ENCODE peak calls at places on chromosomes 12 and 14, in six cellular contexts. Z, N, P, Y, B and T are unnamed samples.

GRCh38 chr12:25670076-25671055 is 117.3 kb upstream of the LMNTD1 start:
- DNase-seq in Z (no peak), N (no peak), P (no peak), Y (no peak), B (no peak), T (no peak)

GRCh38 chr14:74941676-74942097 is 13.7 kb downstream of the PGF start:
- DNase-seq in Z (peak; percentile 53), N (no peak), P (no peak), Y (no peak), B (no peak), T (peak; percentile 85)

GRCh38 chr14:41403360-41403759 is 203.3 kb upstream of the LRFN5 start:
- DNase-seq in Z (no peak), N (no peak), P (no peak), Y (no peak), B (no peak), T (no peak)

GRCh38 chr14:102591372-102591943 is 991 bp upstream of the RCOR1 start:
- DNase-seq in Z (peak; percentile 39), N (no peak), P (peak; percentile 47), Y (no peak), B (peak; percentile 28), T (peak; percentile 51)

GRCh38 chr12:70756118-70756517 is 118.9 kb upstream of the PTPRB start:
- DNase-seq in Z (peak; percentile 10), N (no peak), P (no peak), Y (no peak), B (no peak), T (no peak)

GRCh38 chr14:94517641-94518257 is 8.5 kb upstream of the SERPINA12 start:
- DNase-seq in Z (no peak), N (peak; percentile 77), P (peak; percentile 26), Y (no peak), B (no peak), T (no peak)

GRCh38 chr12:53569174-53569557 is 57.0 kb downstream of the ATF7 start:
- DNase-seq in Z (no peak), N (no peak), P (no peak), Y (no peak), B (no peak), T (no peak)

GRCh38 chr14:104681689-104682074 is 7.7 kb upstream of the INF2 start:
- DNase-seq in Z (peak; percentile 91), N (peak; percentile 46), P (peak; percentile 72), Y (no peak), B (peak; percentile 92), T (peak; percentile 93)

GRCh38 chr12:108609535-108610335 is 11.9 kb upstream of the TMEM119 start:
- DNase-seq in Z (no peak), N (no peak), P (peak; percentile 76), Y (no peak), B (peak; percentile 50), T (peak; percentile 83)

GRCh38 chr12:48985475-48985897 is 7.4 kb downstream of the WNT1 start:
- DNase-seq in Z (no peak), N (no peak), P (no peak), Y (no peak), B (no peak), T (peak; percentile 68)

GRCh38 chr12:92629349-92630065 is 73.3 kb upstream of the PLEKHG7 start:
- DNase-seq in Z (peak; percentile 26), N (no peak), P (peak; percentile 43), Y (no peak), B (peak; percentile 31), T (no peak)

GRCh38 chr12:15276088-15276698 is 46.1 kb upstream of the PTPRO start:
- DNase-seq in Z (peak; percentile 52), N (peak; percentile 11), P (peak; percentile 69), Y (peak; percentile 16), B (no peak), T (no peak)

GRCh38 chr14:62253931-62254330 is 491.7 kb downstream of the SNAPC1 start:
- DNase-seq in Z (no peak), N (no peak), P (no peak), Y (no peak), B (no peak), T (no peak)

GRCh38 chr14:87133073-87133815 is 859.7 kb downstream of the GALC start:
- DNase-seq in Z (no peak), N (no peak), P (peak; percentile 12), Y (no peak), B (no peak), T (peak; percentile 57)

GRCh38 chr12:28258998-28259397 is 68.7 kb downstream of the CCDC91 start:
- DNase-seq in Z (no peak), N (no peak), P (no peak), Y (no peak), B (no peak), T (no peak)

GRCh38 chr12:67515679-67516363 is 132.7 kb upstream of the DYRK2 start:
- DNase-seq in Z (no peak), N (no peak), P (no peak), Y (no peak), B (peak; percentile 57), T (no peak)

GRCh38 chr12:121934318-121934682 is 15.9 kb downstream of the CFAP251 start:
- DNase-seq in Z (no peak), N (no peak), P (no peak), Y (no peak), B (no peak), T (no peak)

GRCh38 chr12:30792648-30793499 is 38.1 kb upstream of the CAPRIN2 start:
- DNase-seq in Z (peak; percentile 31), N (peak; percentile 18), P (no peak), Y (peak; percentile 45), B (no peak), T (no peak)

GRCh38 chr14:100788517-100789365 is 37.2 kb upstream of the MEG3 start:
- DNase-seq in Z (no peak), N (peak; percentile 62), P (no peak), Y (no peak), B (no peak), T (peak; percentile 10)

GRCh38 chr12:613996-614726 is 49.1 kb downstream of the NINJ2 start:
- DNase-seq in Z (peak; percentile 45), N (peak; percentile 31), P (no peak), Y (no peak), B (peak; percentile 35), T (no peak)

GRCh38 chr14:105436891-105437722 is 17.5 kb downstream of the MTA1 start:
- DNase-seq in Z (no peak), N (no peak), P (no peak), Y (no peak), B (no peak), T (no peak)

GRCh38 chr12:95701275-95701674 is 89.3 kb downstream of the NTN4 start:
- DNase-seq in Z (peak; percentile 30), N (no peak), P (no peak), Y (no peak), B (no peak), T (no peak)

GRCh38 chr14:90454041-90455000 is 57.5 kb downstream of the CALM1 start:
- DNase-seq in Z (peak; percentile 95), N (peak; percentile 33), P (peak; percentile 28), Y (peak; percentile 57), B (peak; percentile 81), T (peak; percentile 81)

GRCh38 chr14:93301821-93302447 is 30.9 kb downstream of the BTBD7 start:
- DNase-seq in Z (no peak), N (no peak), P (no peak), Y (peak; percentile 34), B (no peak), T (no peak)

GRCh38 chr12:49061157-49061650 is 610 bp upstream of the KMT2D start:
- DNase-seq in Z (no peak), N (no peak), P (no peak), Y (no peak), B (no peak), T (no peak)

GRCh38 chr12:110613771-110614684 is at the start of gene TCTN1:
- DNase-seq in Z (peak; percentile 96), N (peak; percentile 87), P (peak; percentile 93), Y (peak; percentile 76), B (peak; percentile 95), T (peak; percentile 99)

DNA sequence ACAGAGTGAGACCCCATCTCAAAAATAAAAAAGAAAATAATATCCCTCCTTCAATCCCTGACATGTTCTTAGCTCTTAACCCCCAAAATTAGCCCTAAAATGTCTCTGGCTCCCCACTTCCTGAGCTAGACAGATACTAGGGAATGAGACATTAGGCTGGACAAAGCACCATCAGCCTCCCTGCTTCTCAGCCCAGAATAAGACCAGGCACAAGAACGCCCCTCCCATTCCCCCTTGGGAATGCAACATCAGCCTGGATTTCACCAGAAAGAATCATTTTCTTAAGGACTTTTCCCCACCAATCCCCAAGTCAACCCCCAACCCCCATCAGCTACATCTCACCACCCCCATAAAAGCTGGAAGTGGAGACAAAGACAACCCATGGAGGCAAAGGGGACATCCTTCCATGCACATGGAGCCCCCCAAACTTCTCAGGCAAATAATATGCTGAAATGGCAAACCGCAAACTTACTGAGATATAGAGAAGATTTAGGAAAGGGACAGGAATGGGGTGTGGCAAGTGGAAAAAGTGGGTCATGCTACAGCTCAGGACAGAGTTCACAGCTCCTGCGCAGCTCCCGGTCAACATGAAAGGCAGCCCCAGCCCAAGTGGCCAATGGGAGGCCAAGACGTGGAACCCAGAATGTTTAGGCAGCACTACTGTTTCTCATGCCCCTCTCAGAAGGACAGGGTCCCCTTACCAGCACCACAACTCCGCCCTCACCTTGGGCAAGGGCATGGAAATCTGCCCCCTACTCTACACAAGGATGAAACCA is 2.7 kb downstream of the CHD4 start:
- DNase-seq in Z (no peak), N (no peak), P (no peak), Y (no peak), B (no peak), T (no peak)
- H3K4me3 ChIP-seq in Z (peak overlapping the region; percentile 87), N (peak overlapping the region; percentile 71), P (peak overlapping the region; percentile 90), Y (no peak overlapping the region), B (peak overlapping the region; percentile 81), T (peak overlapping the region; percentile 80)

GRCh38 chr12:76346798-76347420 is 1.3 kb downstream of the BBS10 start:
- DNase-seq in Z (peak; percentile 72), N (peak; percentile 50), P (peak; percentile 55), Y (no peak), B (no peak), T (no peak)
- H3K27ac ChIP-seq in Z (peak overlapping the region; percentile 44), N (no peak overlapping the region), P (peak overlapping the region; percentile 95), Y (peak overlapping the region; percentile 86), B (no peak overlapping the region), T (no peak overlapping the region)

DNA sequence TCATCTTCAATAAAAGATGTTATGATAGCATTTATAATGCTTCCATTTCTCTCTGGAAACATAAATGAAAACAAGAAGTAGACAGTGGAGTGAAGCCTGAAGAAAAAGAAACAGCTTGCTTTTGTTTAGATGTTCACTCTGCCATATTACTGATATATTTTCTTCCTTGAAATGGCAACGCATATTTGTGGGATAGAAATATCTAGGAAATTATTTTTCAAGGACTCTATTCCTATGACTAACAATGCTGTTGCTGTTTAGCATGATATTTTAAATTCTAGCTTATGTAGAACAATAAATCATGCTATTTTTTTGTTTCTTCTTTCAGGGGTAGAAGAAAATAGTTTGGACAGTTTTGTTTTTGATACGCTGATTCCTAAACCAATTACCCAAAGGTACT is 359.0 kb downstream of the NAV3 start:
- DNase-seq in Z (no peak), N (no peak), P (no peak), Y (no peak), B (no peak), T (no peak)
- TF ChIP-seq POLR2A in Z (no peak), N (no peak), P (no peak), Y (no peak), B (no peak), T (no peak)

GRCh38 chr14:99093532-99094517 is 178.2 kb downstream of the BCL11B start:
- DNase-seq in Z (no peak), N (no peak), P (no peak), Y (no peak), B (no peak), T (no peak)
- H3K4me3 ChIP-seq in Z (no peak overlapping the region), N (no peak overlapping the region), P (no peak overlapping the region), Y (no peak overlapping the region), B (no peak overlapping the region), T (no peak overlapping the region)